ENCODE peak calls at places on chromosome 14, in five cellular contexts. One of them, this sample, is unnamed.

GRCh38 chr14:28102814-28103213 is 663.8 kb upstream of the FOXG1 start:
- DNase-seq in heart right ventricle: no peak
- DNase-seq in AG09309: no peak
- DNase-seq in OCI-LY7: no peak
- DNase-seq in activated B cell treated with CpG ODN at 0.5 μM for 24 hours: no peak
- DNase-seq in this sample: no peak

GRCh38 chr14:32494566-32495434 is 165.7 kb downstream of the AKAP6 start:
- DNase-seq in heart right ventricle: no peak
- DNase-seq in AG09309: no peak
- DNase-seq in OCI-LY7: no peak
- DNase-seq in activated B cell treated with CpG ODN at 0.5 μM for 24 hours: no peak
- DNase-seq in this sample: no peak

GRCh38 chr14:61582815-61583214 is 112.5 kb upstream of the HIF1A start:
- DNase-seq in heart right ventricle: no peak
- DNase-seq in AG09309: no peak
- DNase-seq in OCI-LY7: no peak
- DNase-seq in activated B cell treated with CpG ODN at 0.5 μM for 24 hours: no peak
- DNase-seq in this sample: no peak

GRCh38 chr14:23399591-23399990 is 8.5 kb downstream of the MYH6 start:
- DNase-seq in heart right ventricle: no peak
- DNase-seq in AG09309: no peak
- DNase-seq in OCI-LY7: no peak
- DNase-seq in activated B cell treated with CpG ODN at 0.5 μM for 24 hours: no peak
- DNase-seq in this sample: no peak

GRCh38 chr14:77140937-77141591 is 527 bp downstream of the ZDHHC22 start:
- DNase-seq in heart right ventricle: no peak
- DNase-seq in AG09309: no peak
- DNase-seq in OCI-LY7: no peak
- DNase-seq in activated B cell treated with CpG ODN at 0.5 μM for 24 hours: peak
- DNase-seq in this sample: peak

GRCh38 chr14:53942970-53943750 is 13.5 kb downstream of the BMP4 start:
- DNase-seq in heart right ventricle: no peak
- DNase-seq in AG09309: no peak
- DNase-seq in OCI-LY7: no peak
- DNase-seq in activated B cell treated with CpG ODN at 0.5 μM for 24 hours: no peak
- DNase-seq in this sample: no peak

GRCh38 chr14:53109688-53110041 is 43.5 kb downstream of the DDHD1 start:
- DNase-seq in heart right ventricle: no peak
- DNase-seq in AG09309: no peak
- DNase-seq in OCI-LY7: no peak
- DNase-seq in activated B cell treated with CpG ODN at 0.5 μM for 24 hours: no peak
- DNase-seq in this sample: peak

GRCh38 chr14:59358105-59358504 is 107.1 kb downstream of the GPR135 start:
- DNase-seq in heart right ventricle: peak
- DNase-seq in AG09309: peak
- DNase-seq in OCI-LY7: no peak
- DNase-seq in activated B cell treated with CpG ODN at 0.5 μM for 24 hours: no peak
- DNase-seq in this sample: no peak

GRCh38 chr14:99602054-99602787 is 1.8 kb downstream of the CCDC85C start:
- DNase-seq in heart right ventricle: no peak
- DNase-seq in AG09309: no peak
- DNase-seq in OCI-LY7: no peak
- DNase-seq in activated B cell treated with CpG ODN at 0.5 μM for 24 hours: no peak
- DNase-seq in this sample: no peak

GRCh38 chr14:24334431-24335271 is at the start of gene ADCY4:
- DNase-seq in heart right ventricle: peak
- DNase-seq in AG09309: no peak
- DNase-seq in OCI-LY7: no peak
- DNase-seq in activated B cell treated with CpG ODN at 0.5 μM for 24 hours: peak
- DNase-seq in this sample: peak

GRCh38 chr14:33612184-33612479 is 338.7 kb downstream of the EGLN3 start:
- DNase-seq in heart right ventricle: no peak
- DNase-seq in AG09309: no peak
- DNase-seq in OCI-LY7: no peak
- DNase-seq in activated B cell treated with CpG ODN at 0.5 μM for 24 hours: no peak
- DNase-seq in this sample: no peak

GRCh38 chr14:74941676-74942097 is 13.7 kb downstream of the PGF start:
- DNase-seq in heart right ventricle: peak
- DNase-seq in AG09309: no peak
- DNase-seq in OCI-LY7: peak
- DNase-seq in activated B cell treated with CpG ODN at 0.5 μM for 24 hours: peak
- DNase-seq in this sample: peak

GRCh38 chr14:42654707-42655106 is 1048.0 kb downstream of the LRFN5 start:
- DNase-seq in heart right ventricle: no peak
- DNase-seq in AG09309: no peak
- DNase-seq in OCI-LY7: no peak
- DNase-seq in activated B cell treated with CpG ODN at 0.5 μM for 24 hours: no peak
- DNase-seq in this sample: no peak

GRCh38 chr14:88902850-88903249 is 78.4 kb downstream of the TTC8 start:
- DNase-seq in heart right ventricle: no peak
- DNase-seq in AG09309: no peak
- DNase-seq in OCI-LY7: no peak
- DNase-seq in activated B cell treated with CpG ODN at 0.5 μM for 24 hours: no peak
- DNase-seq in this sample: no peak

GRCh38 chr14:30872602-30873001 is 1.8 kb upstream of the COCH start:
- DNase-seq in heart right ventricle: no peak
- DNase-seq in AG09309: no peak
- DNase-seq in OCI-LY7: no peak
- DNase-seq in activated B cell treated with CpG ODN at 0.5 μM for 24 hours: no peak
- DNase-seq in this sample: no peak

GRCh38 chr14:73728106-73729014 is 14.2 kb upstream of the PNMA1 start:
- DNase-seq in heart right ventricle: peak
- DNase-seq in AG09309: no peak
- DNase-seq in OCI-LY7: peak
- DNase-seq in activated B cell treated with CpG ODN at 0.5 μM for 24 hours: peak
- DNase-seq in this sample: peak

GRCh38 chr14:39102265-39102968 is 618 bp downstream of the SEC23A start:
- DNase-seq in heart right ventricle: no peak
- DNase-seq in AG09309: no peak
- DNase-seq in OCI-LY7: no peak
- DNase-seq in activated B cell treated with CpG ODN at 0.5 μM for 24 hours: no peak
- DNase-seq in this sample: peak

GRCh38 chr14:65637780-65638179 is 225.2 kb downstream of the FUT8 start:
- DNase-seq in heart right ventricle: no peak
- DNase-seq in AG09309: no peak
- DNase-seq in OCI-LY7: peak
- DNase-seq in activated B cell treated with CpG ODN at 0.5 μM for 24 hours: no peak
- DNase-seq in this sample: peak

GRCh38 chr14:32077081-32078029 is at the start of gene ARHGAP5:
- DNase-seq in heart right ventricle: no peak
- DNase-seq in AG09309: no peak
- DNase-seq in OCI-LY7: peak
- DNase-seq in activated B cell treated with CpG ODN at 0.5 μM for 24 hours: peak
- DNase-seq in this sample: peak

GRCh38 chr14:28759658-28760313 is 6.8 kb upstream of the FOXG1 start:
- DNase-seq in heart right ventricle: no peak
- DNase-seq in AG09309: no peak
- DNase-seq in OCI-LY7: no peak
- DNase-seq in activated B cell treated with CpG ODN at 0.5 μM for 24 hours: no peak
- DNase-seq in this sample: no peak

GRCh38 chr14:85856430-85856829 is 326.5 kb downstream of the FLRT2 start:
- DNase-seq in heart right ventricle: no peak
- DNase-seq in AG09309: no peak
- DNase-seq in OCI-LY7: no peak
- DNase-seq in activated B cell treated with CpG ODN at 0.5 μM for 24 hours: no peak
- DNase-seq in this sample: no peak
- TF ChIP-seq CTCF in heart right ventricle: no peak
- TF ChIP-seq CTCF in AG09309: no peak
- TF ChIP-seq CTCF in OCI-LY7: peak
- TF ChIP-seq CTCF in activated B cell treated with CpG ODN at 0.5 μM for 24 hours: no peak
- TF ChIP-seq CTCF in this sample: no peak

DNA sequence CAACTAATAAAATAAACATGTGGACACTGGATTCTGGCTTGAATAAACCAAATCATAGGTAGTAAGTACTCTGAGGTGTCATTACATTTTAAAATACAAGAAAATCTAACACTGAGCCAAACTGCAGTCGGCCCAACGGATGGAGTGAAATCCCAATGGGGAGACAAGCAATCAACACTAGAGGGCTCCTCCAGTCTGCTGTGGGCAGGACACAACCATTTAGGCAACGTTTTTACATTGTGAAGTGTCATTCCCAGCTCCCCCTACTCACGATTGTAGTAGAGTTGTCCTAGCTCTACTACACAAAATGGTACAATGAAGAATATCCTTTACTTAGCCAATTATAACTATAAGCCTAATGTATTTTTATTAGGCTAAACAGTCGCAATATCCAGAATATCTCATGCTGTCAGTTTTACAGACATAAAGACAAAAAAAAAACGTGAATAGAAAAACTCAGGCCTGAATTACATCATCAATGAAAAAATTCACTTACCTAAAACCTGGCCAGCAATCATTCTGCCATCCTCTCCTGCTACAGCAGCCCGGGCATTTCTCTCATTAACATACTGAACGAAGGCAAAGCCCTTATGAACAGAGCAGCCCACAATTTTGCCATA is 35.7 kb downstream of the HNRNPC start:
- DNase-seq in heart right ventricle: no peak
- DNase-seq in AG09309: no peak
- DNase-seq in OCI-LY7: peak
- DNase-seq in activated B cell treated with CpG ODN at 0.5 μM for 24 hours: no peak
- DNase-seq in this sample: no peak
- TF ChIP-seq CTCF in heart right ventricle: no peak
- TF ChIP-seq CTCF in AG09309: peak
- TF ChIP-seq CTCF in OCI-LY7: peak
- TF ChIP-seq CTCF in activated B cell treated with CpG ODN at 0.5 μM for 24 hours: no peak
- TF ChIP-seq CTCF in this sample: no peak

GRCh38 chr14:102501751-102502315 is 7.7 kb downstream of the ANKRD9 start:
- DNase-seq in heart right ventricle: no peak
- DNase-seq in AG09309: no peak
- DNase-seq in OCI-LY7: peak
- DNase-seq in activated B cell treated with CpG ODN at 0.5 μM for 24 hours: no peak
- DNase-seq in this sample: no peak
- TF ChIP-seq CTCF in heart right ventricle: no peak
- TF ChIP-seq CTCF in AG09309: peak
- TF ChIP-seq CTCF in OCI-LY7: peak
- TF ChIP-seq CTCF in activated B cell treated with CpG ODN at 0.5 μM for 24 hours: no peak
- TF ChIP-seq CTCF in this sample: no peak

GRCh38 chr14:69247691-69248440 is 12.1 kb upstream of the GALNT16 start:
- DNase-seq in heart right ventricle: no peak
- DNase-seq in AG09309: peak
- DNase-seq in OCI-LY7: peak
- DNase-seq in activated B cell treated with CpG ODN at 0.5 μM for 24 hours: no peak
- DNase-seq in this sample: no peak
- TF ChIP-seq CTCF in heart right ventricle: no peak
- TF ChIP-seq CTCF in AG09309: no peak
- TF ChIP-seq CTCF in OCI-LY7: peak
- TF ChIP-seq CTCF in activated B cell treated with CpG ODN at 0.5 μM for 24 hours: no peak
- TF ChIP-seq CTCF in this sample: no peak

GRCh38 chr14:55804198-55804553 is 224.2 kb downstream of the KTN1 start:
- DNase-seq in heart right ventricle: no peak
- DNase-seq in AG09309: no peak
- DNase-seq in OCI-LY7: no peak
- DNase-seq in activated B cell treated with CpG ODN at 0.5 μM for 24 hours: no peak
- DNase-seq in this sample: no peak

GRCh38 chr14:55805250-55805649 is 225.2 kb downstream of the KTN1 start:
- DNase-seq in heart right ventricle: no peak
- DNase-seq in AG09309: no peak
- DNase-seq in OCI-LY7: no peak
- DNase-seq in activated B cell treated with CpG ODN at 0.5 μM for 24 hours: no peak
- DNase-seq in this sample: no peak

GRCh38 chr14:55803506-55804197 is 223.6 kb downstream of the KTN1 start:
- DNase-seq in heart right ventricle: no peak
- DNase-seq in AG09309: no peak
- DNase-seq in OCI-LY7: no peak
- DNase-seq in activated B cell treated with CpG ODN at 0.5 μM for 24 hours: no peak
- DNase-seq in this sample: no peak

GRCh38 chr14:55801121-55801520 is 221.1 kb downstream of the KTN1 start:
- DNase-seq in heart right ventricle: no peak
- DNase-seq in AG09309: no peak
- DNase-seq in OCI-LY7: no peak
- DNase-seq in activated B cell treated with CpG ODN at 0.5 μM for 24 hours: no peak
- DNase-seq in this sample: no peak

GRCh38 chr14:55802986-55803431 is 223.0 kb downstream of the KTN1 start:
- DNase-seq in heart right ventricle: no peak
- DNase-seq in AG09309: no peak
- DNase-seq in OCI-LY7: no peak
- DNase-seq in activated B cell treated with CpG ODN at 0.5 μM for 24 hours: no peak
- DNase-seq in this sample: no peak
- TF ChIP-seq CTCF in heart right ventricle: no peak
- TF ChIP-seq CTCF in AG09309: no peak
- TF ChIP-seq CTCF in OCI-LY7: no peak
- TF ChIP-seq CTCF in activated B cell treated with CpG ODN at 0.5 μM for 24 hours: no peak
- TF ChIP-seq CTCF in this sample: no peak

DNA sequence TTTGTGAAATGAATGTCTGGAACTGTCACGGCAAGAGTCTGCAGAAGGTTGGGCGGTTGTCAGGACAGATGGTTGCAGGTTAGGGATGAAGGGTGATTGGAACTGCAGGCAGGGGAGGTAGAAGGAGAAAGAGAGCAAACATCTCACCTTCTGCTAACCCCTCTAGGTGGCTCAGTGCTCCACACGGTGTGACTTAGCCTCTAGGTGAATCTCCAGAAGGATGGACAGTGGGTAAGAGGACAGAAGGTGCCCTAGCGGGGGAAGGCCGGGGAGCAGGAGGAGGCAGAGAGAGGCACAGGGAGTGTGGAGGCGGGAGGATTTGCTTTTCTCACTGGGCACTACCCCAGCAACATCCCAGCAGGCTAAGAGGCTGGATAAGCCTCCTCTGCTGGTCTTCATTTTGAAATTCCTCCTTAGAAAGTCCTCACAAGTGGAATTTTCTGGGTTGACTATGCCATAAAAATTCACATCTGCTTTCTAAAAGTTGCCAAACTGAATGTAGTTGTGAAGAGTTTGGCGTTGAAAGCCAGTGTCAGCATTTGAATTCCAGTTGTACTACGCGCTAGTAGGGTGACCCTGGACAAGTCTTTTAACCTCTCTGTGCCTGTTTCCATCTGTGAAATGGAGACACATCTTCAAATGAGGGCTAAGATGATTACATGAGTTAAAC is 10.7 kb upstream of the GPR68 start:
- DNase-seq in heart right ventricle: no peak
- DNase-seq in AG09309: no peak
- DNase-seq in OCI-LY7: no peak
- DNase-seq in activated B cell treated with CpG ODN at 0.5 μM for 24 hours: no peak
- DNase-seq in this sample: no peak
- TF ChIP-seq CTCF in heart right ventricle: no peak
- TF ChIP-seq CTCF in AG09309: no peak
- TF ChIP-seq CTCF in OCI-LY7: peak
- TF ChIP-seq CTCF in activated B cell treated with CpG ODN at 0.5 μM for 24 hours: no peak
- TF ChIP-seq CTCF in this sample: no peak

DNA sequence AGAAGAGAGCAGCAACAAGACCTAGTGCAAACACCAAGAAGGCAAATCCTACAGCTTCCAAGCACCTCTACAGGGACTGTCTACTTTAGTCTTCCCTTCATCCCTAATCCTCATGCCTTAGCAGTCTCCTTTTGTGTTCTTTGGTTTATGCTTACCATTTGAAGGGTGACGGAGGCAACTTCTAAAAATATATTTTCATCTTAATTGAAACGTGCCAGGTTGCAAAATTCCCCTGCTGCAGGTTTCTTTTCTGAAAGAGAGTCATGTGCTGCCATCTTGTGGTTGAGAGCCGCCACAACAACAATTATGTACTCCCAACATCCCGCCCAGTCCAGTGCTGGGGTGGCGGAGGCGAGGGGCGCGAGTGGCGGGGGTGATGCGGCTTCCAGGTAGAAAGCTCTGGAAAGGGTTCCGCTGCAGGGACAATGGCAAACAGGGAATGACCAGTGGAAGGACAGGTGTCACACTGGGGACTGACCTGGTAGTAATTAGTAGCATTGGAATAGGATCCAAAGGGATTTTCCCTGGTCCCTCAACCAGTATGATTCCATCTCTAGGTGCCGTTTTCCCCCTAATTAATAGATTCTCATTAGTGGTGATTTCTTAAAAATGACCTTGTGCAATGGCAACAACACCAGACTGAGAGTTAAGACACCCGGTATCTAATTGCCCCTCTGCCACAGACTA is 80.3 kb upstream of the GNG2 start:
- DNase-seq in heart right ventricle: peak
- DNase-seq in AG09309: no peak
- DNase-seq in OCI-LY7: peak
- DNase-seq in activated B cell treated with CpG ODN at 0.5 μM for 24 hours: peak
- DNase-seq in this sample: peak
- TF ChIP-seq CTCF in heart right ventricle: peak
- TF ChIP-seq CTCF in AG09309: peak
- TF ChIP-seq CTCF in OCI-LY7: peak
- TF ChIP-seq CTCF in activated B cell treated with CpG ODN at 0.5 μM for 24 hours: peak
- TF ChIP-seq CTCF in this sample: peak